ENCODE peak calls at places on chromosomes 6 and 20, in six cellular contexts. One of them, this sample, is unnamed.

GRCh38 chr6:75109757-75110156 is 96.1 kb downstream of the COL12A1 start:
- DNase-seq in activated naive CD4-positive, alpha-beta T cell: no peak
- DNase-seq in stimulated activated CD4-positive, alpha-beta T cell treated with anti-CD3 and anti-CD28 coated beads, Interleukin-2, amount 100 ng/mL, for 48 hours: no peak
- DNase-seq in HT1080: no peak
- DNase-seq in IMR-90: peak
- DNase-seq in gastrocnemius medialis: no peak
- DNase-seq in this sample: no peak

GRCh38 chr6:89895273-89895874 is 1.1 kb downstream of the GJA10 start:
- DNase-seq in activated naive CD4-positive, alpha-beta T cell: no peak
- DNase-seq in stimulated activated CD4-positive, alpha-beta T cell treated with anti-CD3 and anti-CD28 coated beads, Interleukin-2, amount 100 ng/mL, for 48 hours: no peak
- DNase-seq in HT1080: peak
- DNase-seq in IMR-90: peak
- DNase-seq in gastrocnemius medialis: no peak
- DNase-seq in this sample: peak

GRCh38 chr6:3804981-3805380 is 44.2 kb upstream of the FAM50B start:
- DNase-seq in activated naive CD4-positive, alpha-beta T cell: no peak
- DNase-seq in stimulated activated CD4-positive, alpha-beta T cell treated with anti-CD3 and anti-CD28 coated beads, Interleukin-2, amount 100 ng/mL, for 48 hours: no peak
- DNase-seq in HT1080: peak
- DNase-seq in IMR-90: no peak
- DNase-seq in gastrocnemius medialis: no peak
- DNase-seq in this sample: no peak

GRCh38 chr20:3818155-3819151 is 1.9 kb upstream of the AP5S1 start:
- DNase-seq in activated naive CD4-positive, alpha-beta T cell: no peak
- DNase-seq in stimulated activated CD4-positive, alpha-beta T cell treated with anti-CD3 and anti-CD28 coated beads, Interleukin-2, amount 100 ng/mL, for 48 hours: no peak
- DNase-seq in HT1080: peak
- DNase-seq in IMR-90: peak
- DNase-seq in gastrocnemius medialis: peak
- DNase-seq in this sample: peak

GRCh38 chr20:22768266-22768665 is 183.9 kb upstream of the FOXA2 start:
- DNase-seq in activated naive CD4-positive, alpha-beta T cell: no peak
- DNase-seq in stimulated activated CD4-positive, alpha-beta T cell treated with anti-CD3 and anti-CD28 coated beads, Interleukin-2, amount 100 ng/mL, for 48 hours: no peak
- DNase-seq in HT1080: no peak
- DNase-seq in IMR-90: no peak
- DNase-seq in gastrocnemius medialis: no peak
- DNase-seq in this sample: no peak

GRCh38 chr6:34065470-34066283 is 80.2 kb downstream of the GRM4 start:
- DNase-seq in activated naive CD4-positive, alpha-beta T cell: no peak
- DNase-seq in stimulated activated CD4-positive, alpha-beta T cell treated with anti-CD3 and anti-CD28 coated beads, Interleukin-2, amount 100 ng/mL, for 48 hours: no peak
- DNase-seq in HT1080: no peak
- DNase-seq in IMR-90: no peak
- DNase-seq in gastrocnemius medialis: no peak
- DNase-seq in this sample: no peak

GRCh38 chr6:130993292-130993765 is 69.7 kb downstream of the EPB41L2 start:
- DNase-seq in activated naive CD4-positive, alpha-beta T cell: no peak
- DNase-seq in stimulated activated CD4-positive, alpha-beta T cell treated with anti-CD3 and anti-CD28 coated beads, Interleukin-2, amount 100 ng/mL, for 48 hours: no peak
- DNase-seq in HT1080: no peak
- DNase-seq in IMR-90: no peak
- DNase-seq in gastrocnemius medialis: no peak
- DNase-seq in this sample: no peak

GRCh38 chr6:141403827-141404226 is 728.9 kb upstream of the GJE1 start:
- DNase-seq in activated naive CD4-positive, alpha-beta T cell: no peak
- DNase-seq in stimulated activated CD4-positive, alpha-beta T cell treated with anti-CD3 and anti-CD28 coated beads, Interleukin-2, amount 100 ng/mL, for 48 hours: no peak
- DNase-seq in HT1080: no peak
- DNase-seq in IMR-90: no peak
- DNase-seq in gastrocnemius medialis: no peak
- DNase-seq in this sample: no peak

GRCh38 chr6:109527989-109528388 is 45.0 kb upstream of the ZBTB24 start:
- DNase-seq in activated naive CD4-positive, alpha-beta T cell: no peak
- DNase-seq in stimulated activated CD4-positive, alpha-beta T cell treated with anti-CD3 and anti-CD28 coated beads, Interleukin-2, amount 100 ng/mL, for 48 hours: no peak
- DNase-seq in HT1080: no peak
- DNase-seq in IMR-90: peak
- DNase-seq in gastrocnemius medialis: no peak
- DNase-seq in this sample: peak

GRCh38 chr6:22102671-22103070 is 194.2 kb downstream of the PRL start:
- DNase-seq in activated naive CD4-positive, alpha-beta T cell: no peak
- DNase-seq in stimulated activated CD4-positive, alpha-beta T cell treated with anti-CD3 and anti-CD28 coated beads, Interleukin-2, amount 100 ng/mL, for 48 hours: no peak
- DNase-seq in HT1080: no peak
- DNase-seq in IMR-90: peak
- DNase-seq in gastrocnemius medialis: no peak
- DNase-seq in this sample: no peak

GRCh38 chr6:15077006-15077405 is 168.9 kb upstream of the JARID2 start:
- DNase-seq in activated naive CD4-positive, alpha-beta T cell: no peak
- DNase-seq in stimulated activated CD4-positive, alpha-beta T cell treated with anti-CD3 and anti-CD28 coated beads, Interleukin-2, amount 100 ng/mL, for 48 hours: no peak
- DNase-seq in HT1080: no peak
- DNase-seq in IMR-90: peak
- DNase-seq in gastrocnemius medialis: no peak
- DNase-seq in this sample: no peak

GRCh38 chr20:7437311-7437710 is 502.9 kb downstream of the HAO1 start:
- DNase-seq in activated naive CD4-positive, alpha-beta T cell: no peak
- DNase-seq in stimulated activated CD4-positive, alpha-beta T cell treated with anti-CD3 and anti-CD28 coated beads, Interleukin-2, amount 100 ng/mL, for 48 hours: no peak
- DNase-seq in HT1080: no peak
- DNase-seq in IMR-90: no peak
- DNase-seq in gastrocnemius medialis: no peak
- DNase-seq in this sample: no peak

GRCh38 chr20:376089-376488 is 4.5 kb upstream of the TRIB3 start:
- DNase-seq in activated naive CD4-positive, alpha-beta T cell: no peak
- DNase-seq in stimulated activated CD4-positive, alpha-beta T cell treated with anti-CD3 and anti-CD28 coated beads, Interleukin-2, amount 100 ng/mL, for 48 hours: no peak
- DNase-seq in HT1080: no peak
- DNase-seq in IMR-90: no peak
- DNase-seq in gastrocnemius medialis: no peak
- DNase-seq in this sample: no peak

GRCh38 chr20:54148947-54149764 is 24.6 kb downstream of the CYP24A1 start:
- DNase-seq in activated naive CD4-positive, alpha-beta T cell: no peak
- DNase-seq in stimulated activated CD4-positive, alpha-beta T cell treated with anti-CD3 and anti-CD28 coated beads, Interleukin-2, amount 100 ng/mL, for 48 hours: no peak
- DNase-seq in HT1080: no peak
- DNase-seq in IMR-90: no peak
- DNase-seq in gastrocnemius medialis: no peak
- DNase-seq in this sample: peak

GRCh38 chr20:34222208-34222607 is 19.0 kb upstream of the ASIP start:
- DNase-seq in activated naive CD4-positive, alpha-beta T cell: no peak
- DNase-seq in stimulated activated CD4-positive, alpha-beta T cell treated with anti-CD3 and anti-CD28 coated beads, Interleukin-2, amount 100 ng/mL, for 48 hours: no peak
- DNase-seq in HT1080: peak
- DNase-seq in IMR-90: peak
- DNase-seq in gastrocnemius medialis: no peak
- DNase-seq in this sample: peak

GRCh38 chr20:22762576-22763256 is 178.3 kb upstream of the FOXA2 start:
- DNase-seq in activated naive CD4-positive, alpha-beta T cell: no peak
- DNase-seq in stimulated activated CD4-positive, alpha-beta T cell treated with anti-CD3 and anti-CD28 coated beads, Interleukin-2, amount 100 ng/mL, for 48 hours: no peak
- DNase-seq in HT1080: peak
- DNase-seq in IMR-90: no peak
- DNase-seq in gastrocnemius medialis: no peak
- DNase-seq in this sample: peak

GRCh38 chr6:22045261-22045912 is 251.4 kb downstream of the PRL start:
- DNase-seq in activated naive CD4-positive, alpha-beta T cell: no peak
- DNase-seq in stimulated activated CD4-positive, alpha-beta T cell treated with anti-CD3 and anti-CD28 coated beads, Interleukin-2, amount 100 ng/mL, for 48 hours: no peak
- DNase-seq in HT1080: no peak
- DNase-seq in IMR-90: no peak
- DNase-seq in gastrocnemius medialis: no peak
- DNase-seq in this sample: no peak

GRCh38 chr20:50142812-50143211 is 10.7 kb downstream of the PEDS1 start:
- DNase-seq in activated naive CD4-positive, alpha-beta T cell: no peak
- DNase-seq in stimulated activated CD4-positive, alpha-beta T cell treated with anti-CD3 and anti-CD28 coated beads, Interleukin-2, amount 100 ng/mL, for 48 hours: no peak
- DNase-seq in HT1080: no peak
- DNase-seq in IMR-90: no peak
- DNase-seq in gastrocnemius medialis: no peak
- DNase-seq in this sample: no peak

GRCh38 chr6:150345786-150346185 is 23.0 kb upstream of the IYD start:
- DNase-seq in activated naive CD4-positive, alpha-beta T cell: no peak
- DNase-seq in stimulated activated CD4-positive, alpha-beta T cell treated with anti-CD3 and anti-CD28 coated beads, Interleukin-2, amount 100 ng/mL, for 48 hours: no peak
- DNase-seq in HT1080: peak
- DNase-seq in IMR-90: no peak
- DNase-seq in gastrocnemius medialis: no peak
- DNase-seq in this sample: no peak

GRCh38 chr20:35226775-35227681 is 538 bp downstream of the MMP24 start:
- DNase-seq in activated naive CD4-positive, alpha-beta T cell: no peak
- DNase-seq in stimulated activated CD4-positive, alpha-beta T cell treated with anti-CD3 and anti-CD28 coated beads, Interleukin-2, amount 100 ng/mL, for 48 hours: peak
- DNase-seq in HT1080: no peak
- DNase-seq in IMR-90: peak
- DNase-seq in gastrocnemius medialis: no peak
- DNase-seq in this sample: peak

GRCh38 chr20:53793783-53794383 is 200.2 kb upstream of the ZNF217 start:
- DNase-seq in activated naive CD4-positive, alpha-beta T cell: no peak
- DNase-seq in stimulated activated CD4-positive, alpha-beta T cell treated with anti-CD3 and anti-CD28 coated beads, Interleukin-2, amount 100 ng/mL, for 48 hours: no peak
- DNase-seq in HT1080: no peak
- DNase-seq in IMR-90: no peak
- DNase-seq in gastrocnemius medialis: no peak
- DNase-seq in this sample: peak

GRCh38 chr20:53623454-53624206 is 30.0 kb upstream of the ZNF217 start:
- DNase-seq in activated naive CD4-positive, alpha-beta T cell: no peak
- DNase-seq in stimulated activated CD4-positive, alpha-beta T cell treated with anti-CD3 and anti-CD28 coated beads, Interleukin-2, amount 100 ng/mL, for 48 hours: no peak
- DNase-seq in HT1080: peak
- DNase-seq in IMR-90: peak
- DNase-seq in gastrocnemius medialis: peak
- DNase-seq in this sample: peak

GRCh38 chr6:128097019-128097418 is 196.2 kb upstream of the THEMIS start:
- DNase-seq in activated naive CD4-positive, alpha-beta T cell: no peak
- DNase-seq in stimulated activated CD4-positive, alpha-beta T cell treated with anti-CD3 and anti-CD28 coated beads, Interleukin-2, amount 100 ng/mL, for 48 hours: no peak
- DNase-seq in HT1080: no peak
- DNase-seq in IMR-90: no peak
- DNase-seq in gastrocnemius medialis: no peak
- DNase-seq in this sample: no peak

GRCh38 chr20:59145926-59146800 is 17.5 kb upstream of the ZNF831 start:
- DNase-seq in activated naive CD4-positive, alpha-beta T cell: no peak
- DNase-seq in stimulated activated CD4-positive, alpha-beta T cell treated with anti-CD3 and anti-CD28 coated beads, Interleukin-2, amount 100 ng/mL, for 48 hours: no peak
- DNase-seq in HT1080: no peak
- DNase-seq in IMR-90: no peak
- DNase-seq in gastrocnemius medialis: no peak
- DNase-seq in this sample: no peak

GRCh38 chr6:35025241-35026188 is 115.6 kb downstream of the TCP11 start:
- DNase-seq in activated naive CD4-positive, alpha-beta T cell: no peak
- DNase-seq in stimulated activated CD4-positive, alpha-beta T cell treated with anti-CD3 and anti-CD28 coated beads, Interleukin-2, amount 100 ng/mL, for 48 hours: no peak
- DNase-seq in HT1080: no peak
- DNase-seq in IMR-90: no peak
- DNase-seq in gastrocnemius medialis: no peak
- DNase-seq in this sample: no peak

GRCh38 chr20:63189322-63189642 is 26.6 kb downstream of the YTHDF1 start:
- DNase-seq in activated naive CD4-positive, alpha-beta T cell: no peak
- DNase-seq in stimulated activated CD4-positive, alpha-beta T cell treated with anti-CD3 and anti-CD28 coated beads, Interleukin-2, amount 100 ng/mL, for 48 hours: no peak
- DNase-seq in HT1080: no peak
- DNase-seq in IMR-90: no peak
- DNase-seq in gastrocnemius medialis: no peak
- DNase-seq in this sample: no peak

GRCh38 chr6:34174846-34175399 is 29.0 kb upstream of the GRM4 start:
- DNase-seq in activated naive CD4-positive, alpha-beta T cell: no peak
- DNase-seq in stimulated activated CD4-positive, alpha-beta T cell treated with anti-CD3 and anti-CD28 coated beads, Interleukin-2, amount 100 ng/mL, for 48 hours: no peak
- DNase-seq in HT1080: no peak
- DNase-seq in IMR-90: no peak
- DNase-seq in gastrocnemius medialis: no peak
- DNase-seq in this sample: no peak

GRCh38 chr20:49199729-49200293 is 11.7 kb upstream of the STAU1 start:
- DNase-seq in activated naive CD4-positive, alpha-beta T cell: no peak
- DNase-seq in stimulated activated CD4-positive, alpha-beta T cell treated with anti-CD3 and anti-CD28 coated beads, Interleukin-2, amount 100 ng/mL, for 48 hours: no peak
- DNase-seq in HT1080: no peak
- DNase-seq in IMR-90: no peak
- DNase-seq in gastrocnemius medialis: no peak
- DNase-seq in this sample: no peak

GRCh38 chr6:110389689-110390382 is 25.5 kb downstream of the DDO start:
- DNase-seq in activated naive CD4-positive, alpha-beta T cell: no peak
- DNase-seq in stimulated activated CD4-positive, alpha-beta T cell treated with anti-CD3 and anti-CD28 coated beads, Interleukin-2, amount 100 ng/mL, for 48 hours: no peak
- DNase-seq in HT1080: no peak
- DNase-seq in IMR-90: no peak
- DNase-seq in gastrocnemius medialis: no peak
- DNase-seq in this sample: no peak

GRCh38 chr6:170243386-170243785 is 47.5 kb downstream of the DLL1 start:
- DNase-seq in activated naive CD4-positive, alpha-beta T cell: no peak
- DNase-seq in stimulated activated CD4-positive, alpha-beta T cell treated with anti-CD3 and anti-CD28 coated beads, Interleukin-2, amount 100 ng/mL, for 48 hours: no peak
- DNase-seq in HT1080: no peak
- DNase-seq in IMR-90: no peak
- DNase-seq in gastrocnemius medialis: no peak
- DNase-seq in this sample: no peak

GRCh38 chr6:1013656-1014430 is 298.1 kb upstream of the FOXQ1 start:
- DNase-seq in activated naive CD4-positive, alpha-beta T cell: no peak
- DNase-seq in stimulated activated CD4-positive, alpha-beta T cell treated with anti-CD3 and anti-CD28 coated beads, Interleukin-2, amount 100 ng/mL, for 48 hours: no peak
- DNase-seq in HT1080: no peak
- DNase-seq in IMR-90: no peak
- DNase-seq in gastrocnemius medialis: no peak
- DNase-seq in this sample: no peak

GRCh38 chr20:8424986-8425385 is 292.9 kb downstream of the PLCB1 start:
- DNase-seq in activated naive CD4-positive, alpha-beta T cell: no peak
- DNase-seq in stimulated activated CD4-positive, alpha-beta T cell treated with anti-CD3 and anti-CD28 coated beads, Interleukin-2, amount 100 ng/mL, for 48 hours: no peak
- DNase-seq in HT1080: no peak
- DNase-seq in IMR-90: no peak
- DNase-seq in gastrocnemius medialis: no peak
- DNase-seq in this sample: no peak

GRCh38 chr20:31922588-31922987 is 29.3 kb downstream of the PDRG1 start:
- DNase-seq in activated naive CD4-positive, alpha-beta T cell: no peak
- DNase-seq in stimulated activated CD4-positive, alpha-beta T cell treated with anti-CD3 and anti-CD28 coated beads, Interleukin-2, amount 100 ng/mL, for 48 hours: no peak
- DNase-seq in HT1080: no peak
- DNase-seq in IMR-90: no peak
- DNase-seq in gastrocnemius medialis: no peak
- DNase-seq in this sample: no peak

GRCh38 chr6:43113431-43114260 is 37.5 kb downstream of the PTK7 start:
- DNase-seq in activated naive CD4-positive, alpha-beta T cell: no peak
- DNase-seq in stimulated activated CD4-positive, alpha-beta T cell treated with anti-CD3 and anti-CD28 coated beads, Interleukin-2, amount 100 ng/mL, for 48 hours: no peak
- DNase-seq in HT1080: no peak
- DNase-seq in IMR-90: no peak
- DNase-seq in gastrocnemius medialis: no peak
- DNase-seq in this sample: no peak